ENCODE peak calls at places on chromosomes 2 and 18, in eight cellular contexts. Y is ELF-1; A is posterior vena cava; X is uterus; O is stimulated activated CD8-positive, alpha-beta memory T cell treated with anti-CD3 and anti-CD28 coated beads, Interleukin-2, amount 100 ng/mL, for 1 hour; I is head of caudate nucleus; N is fibroblast of the aortic adventitia; T is left cardiac atrium. M is an unnamed sample.

GRCh38 chr2:1651131-1652066 is 92.9 kb downstream of the PXDN start:
- DNase-seq in I (no peak), O (no peak), N (peak; percentile 76), Y (no peak), T (peak; percentile 51), X (no peak), A (peak; percentile 81), M (no peak)

GRCh38 chr18:79260510-79260909 is 135.2 kb upstream of the NFATC1 start:
- DNase-seq in X (no peak), O (no peak), I (no peak), T (no peak), A (no peak), N (no peak), Y (no peak), M (no peak)

GRCh38 chr2:148567716-148568115 is 76.8 kb upstream of the EPC2 start:
- DNase-seq in T (no peak), O (no peak), Y (no peak), I (no peak), N (no peak), X (no peak), A (no peak), M (no peak)

GRCh38 chr18:46754188-46754587 is 2.7 kb downstream of the ST8SIA5 start:
- DNase-seq in X (no peak), Y (no peak), I (no peak), T (no peak), N (no peak), A (no peak), O (no peak), M (no peak)

GRCh38 chr2:180670302-180671003 is 310.0 kb upstream of the UBE2E3 start:
- DNase-seq in Y (no peak), X (no peak), T (no peak), A (no peak), N (no peak), O (no peak), I (no peak), M (no peak)

GRCh38 chr18:65091737-65092329 is 659.0 kb upstream of the CDH7 start:
- DNase-seq in I (peak; percentile 13), N (no peak), A (no peak), T (no peak), Y (peak; percentile 4), O (no peak), X (no peak), M (peak; percentile 24)

GRCh38 chr2:167862787-167863186 is 384.6 kb downstream of the STK39 start:
- DNase-seq in A (no peak), T (no peak), O (no peak), X (no peak), Y (no peak), I (no peak), N (no peak), M (no peak)

GRCh38 chr2:75503048-75503607 is 57.6 kb downstream of the EVA1A start:
- DNase-seq in Y (no peak), O (no peak), N (peak; percentile 58), T (no peak), I (no peak), A (no peak), X (no peak), M (no peak)

GRCh38 chr2:36499128-36499820 is 98.7 kb downstream of the FEZ2 start:
- DNase-seq in T (no peak), O (no peak), X (no peak), I (no peak), N (no peak), A (no peak), Y (no peak), M (no peak)

GRCh38 chr2:134453476-134453875 is 199.6 kb downstream of the MGAT5 start:
- DNase-seq in A (no peak), N (no peak), I (no peak), Y (no peak), O (no peak), X (no peak), T (no peak), M (no peak)

GRCh38 chr2:119671011-119671410 is 8.0 kb upstream of the TMEM177 start:
- DNase-seq in T (no peak), X (no peak), I (no peak), A (peak; percentile 18), N (no peak), Y (no peak), O (no peak), M (no peak)

GRCh38 chr2:26706616-26707473 is 14.3 kb downstream of the KCNK3 start:
- DNase-seq in N (no peak), O (no peak), X (no peak), I (no peak), A (no peak), T (no peak), Y (peak; percentile 77), M (peak; percentile 63)

GRCh38 chr2:65227035-65227470 is 578 bp upstream of the ACTR2 start:
- DNase-seq in N (no peak), A (no peak), O (no peak), T (no peak), X (no peak), I (no peak), Y (no peak), M (no peak)